ENCODE peak calls at places on chromosomes 12 and 14, in nine cellular contexts. S, J, M, B, F, V, Y, H and L are unnamed samples.

GRCh38 chr12:10641735-10642500 is 28.5 kb upstream of the MAGOHB start:
- DNase-seq in S (no peak), J (no peak), M (no peak), B (no peak), F (no peak), V (peak; percentile 73), Y (peak; percentile 57), H (peak; percentile 59), L (peak; percentile 14)

GRCh38 chr12:104345234-104346066 is 41.9 kb downstream of the EID3 start:
- DNase-seq in S (no peak), J (no peak), M (no peak), B (peak; percentile 5), F (no peak), V (no peak), Y (no peak), H (no peak), L (no peak)

GRCh38 chr14:69045857-69046351 is 66.8 kb upstream of the ACTN1 start:
- DNase-seq in S (peak; percentile 19), J (no peak), M (no peak), B (no peak), F (no peak), V (no peak), Y (no peak), H (peak; percentile 54), L (no peak)

GRCh38 chr12:28998662-28999120 is 150.4 kb upstream of the FAR2 start:
- DNase-seq in S (no peak), J (peak; percentile 22), M (no peak), B (no peak), F (no peak), V (peak; percentile 56), Y (peak; percentile 54), H (peak; percentile 68), L (peak; percentile 7)

GRCh38 chr14:56730468-56731145 is 79.7 kb downstream of the OTX2 start:
- DNase-seq in S (no peak), J (no peak), M (no peak), B (no peak), F (no peak), V (no peak), Y (no peak), H (no peak), L (no peak)

GRCh38 chr14:100618763-100619320 is 31.6 kb upstream of the BEGAIN start:
- DNase-seq in S (no peak), J (no peak), M (no peak), B (peak; percentile 42), F (no peak), V (no peak), Y (no peak), H (no peak), L (no peak)

GRCh38 chr14:90381999-90382451 is 14.8 kb upstream of the CALM1 start:
- DNase-seq in S (peak; percentile 31), J (no peak), M (peak; percentile 68), B (no peak), F (peak; percentile 79), V (no peak), Y (no peak), H (no peak), L (no peak)

GRCh38 chr12:89992668-89993401 is 284.2 kb upstream of the ATP2B1 start:
- DNase-seq in S (no peak), J (no peak), M (no peak), B (no peak), F (no peak), V (no peak), Y (no peak), H (no peak), L (no peak)

GRCh38 chr14:35240233-35240632 is 51.9 kb upstream of the PSMA6 start:
- DNase-seq in S (no peak), J (no peak), M (no peak), B (no peak), F (no peak), V (no peak), Y (no peak), H (no peak), L (no peak)

GRCh38 chr12:14239350-14239934 is 126.0 kb upstream of the ATF7IP start:
- DNase-seq in S (no peak), J (no peak), M (no peak), B (no peak), F (peak; percentile 32), V (no peak), Y (peak; percentile 31), H (peak; percentile 87), L (no peak)

GRCh38 chr12:3470296-3470695 is 20.7 kb upstream of the PRMT8 start:
- DNase-seq in S (no peak), J (no peak), M (no peak), B (no peak), F (no peak), V (no peak), Y (no peak), H (no peak), L (no peak)

GRCh38 chr12:70576341-70577282 is 60.6 kb downstream of the PTPRB start:
- DNase-seq in S (no peak), J (peak; percentile 70), M (no peak), B (no peak), F (no peak), V (peak; percentile 85), Y (peak; percentile 41), H (peak; percentile 90), L (peak; percentile 49)

GRCh38 chr12:108616359-108616758 is 17.3 kb downstream of the SELPLG start:
- DNase-seq in S (no peak), J (no peak), M (no peak), B (no peak), F (no peak), V (no peak), Y (no peak), H (no peak), L (no peak)

GRCh38 chr14:36690301-36691020 is 28.8 kb downstream of the PAX9 start:
- DNase-seq in S (no peak), J (no peak), M (no peak), B (no peak), F (no peak), V (peak; percentile 6), Y (no peak), H (no peak), L (no peak)

GRCh38 chr14:94602722-94603121 is 9.5 kb upstream of the SERPINA3 start:
- DNase-seq in S (no peak), J (no peak), M (no peak), B (no peak), F (no peak), V (no peak), Y (no peak), H (no peak), L (no peak)
- TF ChIP-seq CTCF in S (no peak), J (no peak), M (no peak), B (no peak), F (no peak), V (no peak), Y (no peak), H (no peak), L (no peak)

GRCh38 chr14:52049721-52050588 is 18.9 kb downstream of the NID2 start:
- DNase-seq in S (no peak), J (no peak), M (no peak), B (no peak), F (no peak), V (no peak), Y (no peak), H (no peak), L (no peak)

GRCh38 chr14:52051861-52052260 is 17.0 kb downstream of the NID2 start:
- DNase-seq in S (no peak), J (peak; percentile 68), M (no peak), B (no peak), F (no peak), V (peak; percentile 87), Y (peak; percentile 70), H (peak; percentile 50), L (no peak)

GRCh38 chr14:52052289-52052943 is 16.4 kb downstream of the NID2 start:
- DNase-seq in S (no peak), J (no peak), M (no peak), B (no peak), F (no peak), V (peak; percentile 83), Y (peak; percentile 55), H (peak; percentile 94), L (no peak)

GRCh38 chr14:52052991-52053390 is 15.9 kb downstream of the NID2 start:
- DNase-seq in S (no peak), J (peak; percentile 60), M (no peak), B (no peak), F (no peak), V (peak; percentile 52), Y (peak; percentile 39), H (peak; percentile 69), L (no peak)

DNA sequence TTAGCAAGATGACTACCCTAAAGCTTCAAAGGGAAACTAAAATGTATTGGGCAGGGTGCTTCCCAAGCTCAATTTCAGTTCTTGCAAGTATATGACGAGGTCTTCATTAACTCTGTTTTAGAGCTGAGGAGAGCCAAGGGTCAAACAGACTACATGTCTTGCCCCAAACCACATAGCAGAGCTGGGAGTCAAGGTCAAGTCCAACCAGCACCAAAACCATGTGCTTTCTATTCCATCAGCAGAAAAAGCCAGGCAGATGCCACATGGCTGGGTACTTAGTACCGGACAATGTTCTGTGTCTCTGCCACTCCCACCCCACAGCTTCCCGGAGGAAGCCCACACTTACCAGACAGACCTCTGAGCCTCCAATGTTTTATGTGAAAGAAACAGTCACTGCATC is 17.6 kb downstream of the NID2 start:
- DNase-seq in S (no peak), J (no peak), M (no peak), B (no peak), F (no peak), V (no peak), Y (no peak), H (no peak), L (no peak)
- H3K4me3 ChIP-seq in S (no peak overlapping the region), J (no peak overlapping the region), M (no peak overlapping the region), B (no peak overlapping the region), F (no peak overlapping the region), V (no peak overlapping the region), Y (no peak overlapping the region), H (no peak overlapping the region), L (no peak overlapping the region)

GRCh38 chr12:119235352-119235751 is 56.6 kb downstream of the HSPB8 start:
- DNase-seq in S (no peak), J (no peak), M (no peak), B (no peak), F (no peak), V (no peak), Y (no peak), H (no peak), L (no peak)
- TF ChIP-seq CTCF in S (peak; percentile 30), J (no peak), M (no peak), B (no peak), F (no peak), V (peak; percentile 10), Y (no peak), H (no peak), L (no peak)

GRCh38 chr12:62604373-62604772 is 137.7 kb downstream of the MON2 start:
- DNase-seq in S (no peak), J (no peak), M (no peak), B (no peak), F (no peak), V (no peak), Y (no peak), H (no peak), L (no peak)

GRCh38 chr12:62603061-62603810 is 136.6 kb downstream of the MON2 start:
- DNase-seq in S (peak; percentile 87), J (peak; percentile 77), M (peak; percentile 78), B (peak; percentile 96), F (peak; percentile 85), V (peak; percentile 89), Y (peak; percentile 70), H (peak; percentile 92), L (peak; percentile 56)

GRCh38 chr12:62605972-62606371 is 139.3 kb downstream of the MON2 start:
- DNase-seq in S (no peak), J (no peak), M (no peak), B (no peak), F (no peak), V (no peak), Y (no peak), H (no peak), L (no peak)

GRCh38 chr12:62603811-62604098 is 137.1 kb downstream of the MON2 start:
- DNase-seq in S (no peak), J (no peak), M (no peak), B (no peak), F (no peak), V (no peak), Y (no peak), H (no peak), L (no peak)

GRCh38 chr12:62604856-62605255 is 138.2 kb downstream of the MON2 start:
- DNase-seq in S (no peak), J (no peak), M (no peak), B (no peak), F (no peak), V (peak; percentile 35), Y (peak; percentile 36), H (peak; percentile 47), L (no peak)
- H3K4me3 ChIP-seq in S (peak overlapping the region; percentile 79), J (peak overlapping the region; percentile 81), M (peak overlapping the region; percentile 73), B (no peak overlapping the region), F (no peak overlapping the region), V (peak overlapping the region; percentile 97), Y (peak overlapping the region; percentile 90), H (peak overlapping the region; percentile 57), L (peak overlapping the region; percentile 91)